ENCODE peak calls at places on chromosomes 12 and 14, in ten cellular contexts. K is NCI-H187; P is CD4-positive, alpha-beta T cell; I is activated CD8-positive, alpha-beta memory T cell treated with anti-CD3 and anti-CD28 coated beads, Interleukin-2, amount 50 U/mL, for 48 hours; T is stimulated activated CD8-positive, alpha-beta memory T cell treated with anti-CD3 and anti-CD28 coated beads, Interleukin-2, amount 100 ng/mL, for 48 hours; Z is left cardiac atrium; F is ELR; X is progenitor cell of endocrine pancreas; D is T-helper 2 cell; Y is Kasumi-1. E is an unnamed sample.

GRCh38 chr14:100406505-100407131 is 83.5 kb downstream of the SLC25A47 start:
- DNase-seq in K (no peak), I (no peak), T (peak; percentile 14), X (no peak), P (no peak), D (no peak), F (peak; percentile 63), Z (no peak), Y (no peak), E (no peak)

GRCh38 chr14:99733551-99734405 is 49.7 kb downstream of the CYP46A1 start:
- DNase-seq in P (no peak), D (no peak), X (no peak), I (peak; percentile 41), Y (no peak), K (no peak), T (no peak), Z (peak; percentile 64), F (no peak), E (peak; percentile 68)

GRCh38 chr14:77040995-77041744 is 12.7 kb upstream of the IRF2BPL start:
- DNase-seq in Y (no peak), D (peak; percentile 41), Z (no peak), K (no peak), P (peak; percentile 60), X (no peak), T (no peak), I (no peak), F (no peak), E (no peak)

GRCh38 chr14:75294649-75295033 is 16.0 kb downstream of the FOS start:
- DNase-seq in Z (no peak), Y (no peak), D (no peak), X (no peak), F (peak; percentile 43), K (no peak), T (no peak), P (no peak), I (no peak), E (no peak)

GRCh38 chr12:116492703-116493324 is 66.4 kb upstream of the MAP1LC3B2 start:
- DNase-seq in T (no peak), F (peak; percentile 93), P (no peak), I (no peak), Z (no peak), Y (no peak), K (no peak), D (no peak), X (no peak), E (no peak)

GRCh38 chr14:44107156-44107555 is 399.9 kb downstream of the FSCB start:
- DNase-seq in T (no peak), D (no peak), I (no peak), K (no peak), Z (no peak), F (no peak), Y (no peak), P (no peak), X (no peak), E (no peak)

GRCh38 chr12:52147367-52147972 is 44.3 kb downstream of the KRT80 start:
- DNase-seq in X (no peak), K (no peak), Z (peak; percentile 94), F (peak; percentile 99), Y (no peak), T (no peak), I (no peak), D (no peak), P (no peak), E (peak; percentile 98)

GRCh38 chr12:9118161-9118560 is 2.4 kb upstream of the A2M start:
- DNase-seq in I (no peak), K (no peak), X (no peak), F (peak; percentile 8), Z (no peak), Y (peak; percentile 96), D (no peak), T (no peak), P (no peak), E (no peak)

GRCh38 chr14:101980251-101980650 is 15.9 kb downstream of the DYNC1H1 start:
- DNase-seq in D (no peak), T (no peak), Y (no peak), X (no peak), F (no peak), Z (no peak), P (no peak), I (no peak), K (no peak), E (no peak)

GRCh38 chr12:49539406-49540228 is 787 bp downstream of the KCNH3 start:
- DNase-seq in P (no peak), D (no peak), Y (no peak), F (no peak), Z (no peak), T (no peak), K (no peak), I (no peak), X (no peak), E (no peak)

GRCh38 chr12:108647199-108647935 is 13.7 kb upstream of the SELPLG start:
- DNase-seq in Z (no peak), K (no peak), Y (peak; percentile 30), I (no peak), F (no peak), T (no peak), D (no peak), P (no peak), X (no peak), E (no peak)

GRCh38 chr14:96682401-96682800 is 114.8 kb upstream of the VRK1 start:
- DNase-seq in Z (no peak), F (peak; percentile 13), X (no peak), D (no peak), K (no peak), I (no peak), T (no peak), Y (no peak), P (no peak), E (no peak)

GRCh38 chr12:4843907-4844306 is 65.8 kb upstream of the KCNA1 start:
- DNase-seq in P (no peak), K (no peak), Z (no peak), D (no peak), X (no peak), T (no peak), I (no peak), Y (no peak), F (no peak), E (no peak)

GRCh38 chr12:109949089-109949488 is 47.1 kb downstream of the GIT2 start:
- DNase-seq in I (no peak), Y (no peak), P (no peak), D (no peak), K (peak; percentile 50), F (no peak), Z (no peak), T (no peak), X (no peak), E (no peak)

GRCh38 chr12:13173537-13173936 is 23.0 kb upstream of the EMP1 start:
- DNase-seq in X (no peak), P (no peak), D (no peak), T (no peak), Z (peak; percentile 76), K (no peak), F (peak; percentile 98), Y (no peak), I (no peak), E (peak; percentile 89)

GRCh38 chr12:81809113-81809777 is 50.1 kb upstream of the PPFIA2 start:
- DNase-seq in X (no peak), D (no peak), I (no peak), T (no peak), K (no peak), P (no peak), Z (no peak), F (no peak), Y (no peak), E (no peak)

GRCh38 chr12:120748242-120748641 is 22.6 kb downstream of the ACADS start:
- DNase-seq in Z (no peak), D (no peak), I (no peak), Y (no peak), K (no peak), F (no peak), X (no peak), P (no peak), T (no peak), E (no peak)

GRCh38 chr12:53190108-53190729 is 9.5 kb upstream of the CSAD start:
- DNase-seq in T (no peak), I (peak; percentile 77), P (peak; percentile 34), Z (peak; percentile 73), X (peak; percentile 51), K (peak; percentile 24), D (peak; percentile 27), F (peak; percentile 74), Y (peak; percentile 16), E (no peak)

GRCh38 chr12:124654666-124655316 is 87.4 kb upstream of the NCOR2 start:
- DNase-seq in Y (peak; percentile 44), F (no peak), Z (peak; percentile 82), X (no peak), D (no peak), I (no peak), K (no peak), P (no peak), T (no peak), E (peak; percentile 83)

GRCh38 chr12:123972448-123973401 is at the start of the genes CCDC92 and ZNF664:
- DNase-seq in F (peak; percentile 91), K (peak; percentile 99), Y (peak; percentile 65), I (peak; percentile 97), T (peak; percentile 94), P (peak; percentile 89), D (peak; percentile 92), X (peak; percentile 99), Z (peak; percentile 92), E (peak; percentile 85)

GRCh38 chr12:85866929-85867776 is 6.9 kb upstream of the NTS start:
- DNase-seq in Z (no peak), Y (peak; percentile 81), T (no peak), D (no peak), I (no peak), F (peak; percentile 72), K (peak; percentile 17), X (no peak), P (no peak), E (no peak)

GRCh38 chr12:89949457-89950195 is 241.0 kb upstream of the ATP2B1 start:
- DNase-seq in X (no peak), Z (peak; percentile 22), I (no peak), T (no peak), Y (no peak), K (no peak), F (peak; percentile 77), D (peak; percentile 43), P (peak; percentile 62), E (no peak)

GRCh38 chr12:685388-685787 is 22.1 kb upstream of the NINJ2 start:
- DNase-seq in Z (no peak), D (peak; percentile 78), F (no peak), K (no peak), Y (peak; percentile 18), T (peak; percentile 36), X (no peak), P (peak; percentile 90), I (peak; percentile 71), E (no peak)

GRCh38 chr12:8662592-8662991 is at the start of gene MFAP5:
- DNase-seq in Z (peak; percentile 25), Y (no peak), K (no peak), X (no peak), P (no peak), T (no peak), I (no peak), D (no peak), F (no peak), E (peak; percentile 62)

GRCh38 chr12:108390495-108391203 is 51.5 kb upstream of the CMKLR1 start:
- DNase-seq in P (no peak), D (no peak), F (no peak), I (no peak), K (no peak), Y (no peak), T (no peak), Z (no peak), X (no peak), E (no peak)

GRCh38 chr12:91133871-91134270 is 22.6 kb upstream of the LUM start:
- DNase-seq in P (no peak), F (peak; percentile 66), D (no peak), T (no peak), K (no peak), X (no peak), I (no peak), Z (no peak), Y (no peak), E (no peak)